ENCODE peak calls at places on chromosome 21, in nine cellular contexts. O is gastrocnemius medialis; C is RWPE1; W is GOT3; F is dorsolateral prefrontal cortex; R is activated CD4-positive, alpha-beta T cell treated with anti-CD3 and anti-CD28 coated beads, Interleukin-2, amount 50 U/mL, for 1 hour; G is AG08396; K is NB4; M is mammary epithelial cell. T is an unnamed sample.

GRCh38 chr21:45224189-45224938 is 63.3 kb downstream of the POFUT2 start:
- DNase-seq in R (peak; percentile 73), W (no peak), M (no peak), O (no peak), G (no peak), C (no peak), K (no peak), F (no peak), T (peak; percentile 65)

GRCh38 chr21:14684071-14684470 is 138.0 kb upstream of the SAMSN1 start:
- DNase-seq in K (peak; percentile 31), M (no peak), C (no peak), G (no peak), W (no peak), R (no peak), F (no peak), O (no peak), T (no peak)

GRCh38 chr21:42349420-42350075 is 1.2 kb downstream of the TFF2 start:
- DNase-seq in C (no peak), G (no peak), K (no peak), M (no peak), O (no peak), W (no peak), R (no peak), F (no peak), T (no peak)

GRCh38 chr21:35252831-35253230 is 203.7 kb upstream of the RUNX1 start:
- DNase-seq in R (no peak), W (no peak), K (no peak), O (no peak), C (no peak), G (no peak), M (no peak), F (no peak), T (peak; percentile 39)

GRCh38 chr21:30044447-30045064 is 104.8 kb upstream of the GRIK1 start:
- DNase-seq in F (no peak), K (peak; percentile 14), W (no peak), C (peak; percentile 8), G (peak; percentile 2), R (no peak), M (peak; percentile 9), O (no peak), T (no peak)

GRCh38 chr21:37155216-37155615 is 82.2 kb downstream of the TTC3 start:
- DNase-seq in W (no peak), M (no peak), O (no peak), F (no peak), K (no peak), G (no peak), R (no peak), C (no peak), T (no peak)

GRCh38 chr21:45059121-45059520 is 15.3 kb upstream of the ADARB1 start:
- DNase-seq in M (no peak), F (no peak), R (no peak), K (no peak), O (no peak), G (no peak), W (no peak), C (no peak), T (no peak)

GRCh38 chr21:45029298-45029967 is 44.9 kb upstream of the ADARB1 start:
- DNase-seq in M (no peak), K (no peak), R (no peak), G (peak; percentile 59), W (no peak), F (no peak), O (peak; percentile 67), C (no peak), T (peak; percentile 73)

GRCh38 chr21:44263221-44263671 is 1.5 kb upstream of the DNMT3L start:
- DNase-seq in C (no peak), G (no peak), O (no peak), K (no peak), R (no peak), M (no peak), W (no peak), F (no peak), T (peak; percentile 50)

GRCh38 chr21:26954591-26955214 is 12.2 kb downstream of the ADAMTS5 start:
- DNase-seq in G (no peak), R (no peak), K (no peak), F (peak; percentile 32), W (no peak), O (no peak), M (no peak), C (no peak), T (no peak)

GRCh38 chr21:45506241-45506817 is 35.9 kb downstream of the SLC19A1 start:
- DNase-seq in O (no peak), W (no peak), M (no peak), G (no peak), F (no peak), K (no peak), C (no peak), R (no peak), T (no peak)

GRCh38 chr21:39318091-39318959 is 4.9 kb upstream of the BRWD1 start:
- DNase-seq in R (no peak), W (no peak), C (no peak), F (no peak), K (no peak), M (no peak), O (no peak), G (no peak), T (peak; percentile 37)

GRCh38 chr21:42047821-42048613 is 23.1 kb upstream of the UMODL1 start:
- DNase-seq in R (no peak), W (peak; percentile 54), K (peak; percentile 18), M (peak; percentile 36), C (no peak), G (peak; percentile 90), O (peak; percentile 38), F (peak; percentile 57), T (peak; percentile 98)

GRCh38 chr21:44713846-44714245 is 2.5 kb upstream of the TSPEAR start:
- DNase-seq in O (no peak), R (no peak), G (no peak), C (no peak), W (no peak), F (no peak), M (no peak), K (no peak), T (no peak)

GRCh38 chr21:46228345-46229051 is at the start of gene LSS:
- DNase-seq in C (peak; percentile 99), K (peak; percentile 99), G (peak; percentile 100), W (peak; percentile 90), M (peak; percentile 96), R (peak; percentile 98), O (peak; percentile 98), F (peak; percentile 96), T (peak; percentile 100)

GRCh38 chr21:46394819-46395152 is 63.9 kb upstream of the DIP2A start:
- DNase-seq in R (no peak), M (no peak), C (no peak), F (no peak), G (no peak), K (no peak), O (peak; percentile 96), W (no peak), T (peak; percentile 50)

GRCh38 chr21:46063227-46063626 is 34.7 kb upstream of the COL6A2 start:
- DNase-seq in O (no peak), M (no peak), F (no peak), K (no peak), R (no peak), G (no peak), W (no peak), C (no peak), T (no peak)

GRCh38 chr21:32990666-32991065 is 35.1 kb upstream of the OLIG2 start:
- DNase-seq in G (no peak), F (no peak), O (no peak), M (no peak), R (no peak), W (no peak), K (no peak), C (no peak), T (no peak)

GRCh38 chr21:41713495-41714281 is 53.2 kb downstream of the RIPK4 start:
- DNase-seq in F (no peak), G (no peak), O (no peak), M (no peak), R (no peak), C (no peak), W (no peak), K (no peak), T (no peak)

GRCh38 chr21:22728091-22728490 is 1729.9 kb downstream of the NCAM2 start:
- DNase-seq in G (no peak), W (no peak), F (no peak), M (peak; percentile 1), R (no peak), K (peak; percentile 7), C (no peak), O (no peak), T (no peak)

GRCh38 chr21:45986316-45987051 is 4.9 kb downstream of the COL6A1 start:
- DNase-seq in O (no peak), C (no peak), R (no peak), K (no peak), F (peak; percentile 20), M (no peak), W (no peak), G (no peak), T (peak; percentile 88)

GRCh38 chr21:37636152-37636860 is 269.7 kb downstream of the DYRK1A start:
- DNase-seq in C (peak; percentile 66), M (peak; percentile 80), F (no peak), G (peak; percentile 77), R (no peak), W (no peak), K (no peak), O (no peak), T (peak; percentile 96)

GRCh38 chr21:31220567-31220966 is 123.5 kb downstream of the TIAM1 start:
- DNase-seq in M (peak; percentile 84), W (no peak), R (no peak), O (no peak), C (no peak), F (no peak), G (no peak), K (peak; percentile 24), T (peak; percentile 83)

GRCh38 chr21:43369124-43369523 is 57.8 kb downstream of the SIK1 start:
- DNase-seq in W (no peak), F (peak; percentile 82), O (peak; percentile 79), K (peak; percentile 77), R (no peak), M (peak; percentile 36), C (no peak), G (peak; percentile 39), T (no peak)

GRCh38 chr21:36431252-36431651 is 46.1 kb downstream of the CHAF1B start:
- DNase-seq in M (no peak), R (no peak), K (no peak), C (no peak), G (no peak), O (no peak), W (no peak), F (no peak), T (no peak)

T was measured in osteoblast.